ENCODE peak calls at places on chromosomes 6 and 20, in eight cellular contexts. U, P, M, F, W, H, D and C are unnamed samples.

GRCh38 chr20:39016496-39016895 is 54.4 kb downstream of the DHX35 start:
- DNase-seq in M (no peak), W (no peak), H (no peak), U (no peak), F (no peak), D (no peak), P (no peak), C (no peak)

GRCh38 chr6:46016063-46016608 is 476 bp upstream of the CLIC5 start:
- DNase-seq in P (no peak), U (no peak), D (no peak), H (no peak), W (no peak), F (no peak), M (no peak), C (no peak)

GRCh38 chr6:41161851-41162552 is 914 bp downstream of the TREM2 start:
- DNase-seq in F (no peak), M (no peak), H (no peak), P (no peak), D (no peak), W (no peak), U (no peak), C (no peak)

GRCh38 chr6:82833481-82833880 is 232.2 kb downstream of the UBE3D start:
- DNase-seq in W (no peak), M (no peak), P (no peak), F (no peak), D (no peak), H (no peak), U (no peak), C (no peak)

GRCh38 chr6:106520711-106521367 is 108.5 kb downstream of the RTN4IP1 start:
- DNase-seq in D (no peak), P (no peak), M (peak), W (no peak), F (peak), U (peak), H (peak), C (peak)

GRCh38 chr20:3748073-3748472 is 15.6 kb downstream of the HSPA12B start:
- DNase-seq in U (no peak), W (no peak), P (no peak), D (no peak), H (no peak), F (no peak), M (no peak), C (no peak)

GRCh38 chr6:131787955-131788712 is 19.7 kb upstream of the ENPP1 start:
- DNase-seq in D (no peak), M (no peak), W (peak), F (no peak), P (no peak), H (no peak), U (no peak), C (no peak)

GRCh38 chr6:41581381-41581991 is 35.3 kb downstream of the FOXP4 start:
- DNase-seq in P (no peak), H (no peak), M (no peak), D (no peak), W (no peak), F (no peak), U (no peak), C (no peak)

GRCh38 chr6:99252421-99252820 is 97.1 kb downstream of the FAXC start:
- DNase-seq in W (no peak), P (no peak), F (no peak), D (no peak), H (no peak), M (no peak), U (no peak), C (no peak)

GRCh38 chr20:5400164-5400762 is 83.5 kb upstream of the PROKR2 start:
- DNase-seq in M (peak), F (no peak), W (peak), P (peak), H (no peak), U (peak), D (peak), C (no peak)

GRCh38 chr6:52573295-52573694 is 3.6 kb downstream of the TRAM2 start:
- DNase-seq in H (no peak), M (no peak), F (no peak), W (no peak), U (no peak), D (no peak), P (no peak), C (no peak)

GRCh38 chr20:57361517-57361916 is 10.5 kb downstream of the RAE1 start:
- DNase-seq in M (no peak), U (no peak), H (no peak), F (no peak), W (no peak), P (no peak), D (no peak), C (no peak)

GRCh38 chr20:5745416-5745968 is 4.7 kb upstream of the SHLD1 start:
- DNase-seq in F (no peak), P (no peak), U (no peak), M (no peak), H (no peak), W (no peak), D (no peak), C (no peak)

GRCh38 chr20:51894619-51895018 is 92.3 kb upstream of the SALL4 start:
- DNase-seq in U (no peak), F (no peak), M (no peak), W (no peak), D (no peak), P (no peak), H (no peak), C (no peak)

GRCh38 chr6:113936093-113936934 is 34.6 kb downstream of the HDAC2 start:
- DNase-seq in D (peak), W (peak), H (no peak), P (peak), M (peak), U (peak), F (no peak), C (peak)

GRCh38 chr6:158445426-158446085 is 114.3 kb upstream of the TMEM181 start:
- DNase-seq in F (no peak), P (no peak), W (no peak), D (no peak), M (no peak), U (no peak), H (no peak), C (no peak)

GRCh38 chr20:62069741-62070216 is 4.1 kb upstream of the TAF4 start:
- DNase-seq in U (no peak), M (no peak), H (no peak), F (no peak), D (no peak), W (no peak), P (no peak), C (no peak)

GRCh38 chr20:37511605-37512275 is 9.3 kb upstream of the NNAT start:
- DNase-seq in W (no peak), U (no peak), D (no peak), H (no peak), F (no peak), M (no peak), P (no peak), C (no peak)

GRCh38 chr6:52566853-52567279 is 10.0 kb downstream of the TRAM2 start:
- DNase-seq in D (no peak), M (no peak), F (no peak), W (peak), H (no peak), P (no peak), U (no peak), C (no peak)

GRCh38 chr6:132712366-132712765 is 1.5 kb downstream of the VNN1 start:
- DNase-seq in D (no peak), M (no peak), P (no peak), H (no peak), F (no peak), W (no peak), U (no peak), C (no peak)

GRCh38 chr6:156425374-156425773 is 351.8 kb upstream of the ARID1B start:
- DNase-seq in F (no peak), W (no peak), H (no peak), D (no peak), M (no peak), U (no peak), P (no peak), C (no peak)

GRCh38 chr6:111661541-111662041 is 55.9 kb upstream of the TRAF3IP2 start:
- DNase-seq in U (no peak), P (no peak), D (no peak), F (no peak), H (no peak), W (no peak), M (no peak), C (no peak)

GRCh38 chr20:6636209-6637159 is 131.0 kb upstream of the BMP2 start:
- DNase-seq in D (peak), U (peak), P (no peak), M (peak), W (peak), H (no peak), F (no peak), C (no peak)

GRCh38 chr6:80535914-80536565 is 429.6 kb downstream of the BCKDHB start:
- DNase-seq in F (no peak), P (no peak), M (no peak), W (no peak), U (no peak), H (no peak), D (no peak), C (no peak)

GRCh38 chr6:41693281-41693838 is 42.0 kb downstream of the TFEB start:
- DNase-seq in H (no peak), F (no peak), W (no peak), U (no peak), D (no peak), P (no peak), M (no peak), C (no peak)

GRCh38 chr6:170253226-170253909 is 37.5 kb downstream of the DLL1 start:
- DNase-seq in F (no peak), P (no peak), H (no peak), U (no peak), D (no peak), W (no peak), M (no peak), C (no peak)

GRCh38 chr20:4086771-4087677 is 71.7 kb upstream of the RNF24 start:
- DNase-seq in P (no peak), F (no peak), M (no peak), U (no peak), D (no peak), W (no peak), H (no peak), C (no peak)